ENCODE peak calls at places on chromosomes 4 and X, in ten cellular contexts. B, K, E, M, S, I, N, R, H and Q are unnamed samples.

GRCh38 chr4:3423406-3423805 is 18.4 kb upstream of the HGFAC start:
- DNase-seq in B (no peak), K (no peak), E (no peak), M (no peak), S (no peak), I (no peak), N (no peak), R (no peak), H (no peak), Q (no peak)

GRCh38 chr4:183342541-183343533 is 20.6 kb upstream of the CLDN24 start:
- DNase-seq in B (no peak), K (no peak), E (peak; percentile 19), M (no peak), S (no peak), I (no peak), N (peak; percentile 66), R (no peak), H (no peak), Q (no peak)

GRCh38 chrX:133265331-133265730 is 47.2 kb upstream of the TFDP3 start:
- DNase-seq in B (no peak), K (no peak), E (no peak), M (no peak), S (peak; percentile 76), I (no peak), N (no peak), R (no peak), H (no peak), Q (peak; percentile 30)

GRCh38 chrX:11666180-11666579 is 460 bp upstream of the ARHGAP6 start:
- DNase-seq in B (peak; percentile 67), K (no peak), E (no peak), M (no peak), S (peak; percentile 79), I (peak; percentile 33), N (no peak), R (peak; percentile 33), H (no peak), Q (no peak)

GRCh38 chr4:73181231-73181630 is 77.4 kb downstream of the ANKRD17 start:
- DNase-seq in B (no peak), K (no peak), E (no peak), M (no peak), S (no peak), I (no peak), N (no peak), R (no peak), H (no peak), Q (no peak)

GRCh38 chr4:46270986-46271596 is 118.8 kb downstream of the GABRA2 start:
- DNase-seq in B (peak; percentile 35), K (no peak), E (no peak), M (no peak), S (peak; percentile 45), I (peak; percentile 32), N (no peak), R (no peak), H (no peak), Q (no peak)

GRCh38 chrX:47215291-47215900 is 3.1 kb upstream of the CDK16 start:
- DNase-seq in B (no peak), K (no peak), E (no peak), M (no peak), S (no peak), I (no peak), N (peak; percentile 76), R (no peak), H (no peak), Q (no peak)

GRCh38 chr4:44257461-44257860 is 191.1 kb downstream of the KCTD8 start:
- DNase-seq in B (no peak), K (no peak), E (no peak), M (no peak), S (no peak), I (no peak), N (no peak), R (no peak), H (no peak), Q (no peak)

GRCh38 chr4:24604558-24605214 is 20.3 kb upstream of the DHX15 start:
- DNase-seq in B (no peak), K (no peak), E (no peak), M (no peak), S (no peak), I (peak; percentile 14), N (no peak), R (no peak), H (no peak), Q (no peak)

GRCh38 chr4:110354460-110354859 is 121.5 kb upstream of the ENPEP start:
- DNase-seq in B (no peak), K (no peak), E (no peak), M (peak; percentile 8), S (no peak), I (no peak), N (no peak), R (no peak), H (no peak), Q (no peak)

GRCh38 chrX:10619311-10620015 is 922 bp downstream of the MID1 start:
- DNase-seq in B (peak; percentile 5), K (no peak), E (no peak), M (no peak), S (peak; percentile 5), I (no peak), N (no peak), R (no peak), H (peak; percentile 23), Q (no peak)

GRCh38 chr4:8592366-8593267 is at the start of gene CPZ:
- DNase-seq in B (no peak), K (no peak), E (no peak), M (no peak), S (peak; percentile 78), I (peak; percentile 11), N (no peak), R (peak; percentile 89), H (no peak), Q (no peak)

GRCh38 chrX:75229774-75230173 is 44.1 kb upstream of the UPRT start:
- DNase-seq in B (peak; percentile 85), K (no peak), E (no peak), M (no peak), S (no peak), I (no peak), N (no peak), R (no peak), H (no peak), Q (no peak)

GRCh38 chrX:140765043-140765784 is 55.7 kb downstream of the LINC00632 start:
- DNase-seq in B (no peak), K (no peak), E (no peak), M (no peak), S (peak; percentile 26), I (peak; percentile 61), N (no peak), R (no peak), H (no peak), Q (no peak)
- H3K4me3 ChIP-seq in B (no peak overlapping the region), K (peak overlapping the region; percentile 71), E (peak overlapping the region; percentile 59), M (no peak overlapping the region), S (peak overlapping the region; percentile 58), I (peak overlapping the region; percentile 57), N (no peak overlapping the region), R (peak overlapping the region; percentile 18), H (peak overlapping the region; percentile 63), Q (peak overlapping the region; percentile 59)

DNA sequence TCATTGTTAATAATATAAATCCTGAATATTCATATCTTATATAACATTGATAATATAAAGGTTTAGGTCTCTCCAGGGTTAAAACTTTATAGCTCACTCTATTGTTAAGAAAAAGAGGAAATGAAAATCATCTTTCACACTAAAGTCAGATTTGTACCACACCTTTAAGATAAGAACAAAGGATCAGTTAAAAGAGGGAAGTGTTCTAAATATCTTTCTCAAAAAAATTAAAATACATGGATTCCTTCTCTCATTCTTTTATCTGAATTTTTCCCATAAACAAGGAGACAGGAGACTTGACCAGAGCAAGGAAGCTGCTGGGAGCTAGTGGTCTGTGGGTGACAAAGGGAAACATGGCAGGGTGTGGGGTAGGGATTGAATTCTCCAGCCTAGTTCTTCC is 323.0 kb upstream of the CPXCR1 start:
- DNase-seq in B (no peak), K (no peak), E (no peak), M (no peak), S (no peak), I (no peak), N (no peak), R (no peak), H (no peak), Q (no peak)
- TF ChIP-seq CTCF in B (no peak), K (no peak), E (no peak), M (no peak), S (no peak), I (no peak), N (no peak), R (no peak), H (no peak), Q (no peak)

GRCh38 chr4:153116801-153117200 is 87.4 kb upstream of the TRIM2 start:
- DNase-seq in B (no peak), K (no peak), E (no peak), M (no peak), S (no peak), I (no peak), N (no peak), R (no peak), H (no peak), Q (no peak)

GRCh38 chr4:153114771-153115321 is 89.4 kb upstream of the TRIM2 start:
- DNase-seq in B (no peak), K (peak; percentile 46), E (no peak), M (no peak), S (no peak), I (peak; percentile 72), N (no peak), R (no peak), H (no peak), Q (peak; percentile 27)

GRCh38 chr4:153113838-153114105 is 90.5 kb upstream of the TRIM2 start:
- DNase-seq in B (no peak), K (no peak), E (no peak), M (no peak), S (no peak), I (no peak), N (no peak), R (no peak), H (no peak), Q (no peak)

GRCh38 chr4:153116101-153116680 is 88.1 kb upstream of the TRIM2 start:
- DNase-seq in B (no peak), K (no peak), E (no peak), M (no peak), S (no peak), I (no peak), N (no peak), R (no peak), H (no peak), Q (no peak)

GRCh38 chr4:153115322-153116100 is 88.7 kb upstream of the TRIM2 start:
- DNase-seq in B (peak; percentile 72), K (peak; percentile 46), E (no peak), M (peak; percentile 37), S (no peak), I (peak; percentile 72), N (no peak), R (no peak), H (peak; percentile 34), Q (peak; percentile 47)
- H3K4me3 ChIP-seq in B (peak overlapping the region; percentile 5), K (peak overlapping the region; percentile 33), E (peak overlapping the region; percentile 42), M (no peak overlapping the region), S (no peak overlapping the region), I (peak overlapping the region; percentile 17), N (peak overlapping the region; percentile 15), R (peak overlapping the region; percentile 3), H (peak overlapping the region; percentile 47), Q (no peak overlapping the region)

GRCh38 chr4:132619968-132620367 is 529.1 kb upstream of the PCDH10 start:
- DNase-seq in B (no peak), K (no peak), E (no peak), M (no peak), S (no peak), I (no peak), N (no peak), R (no peak), H (no peak), Q (no peak)

DNA sequence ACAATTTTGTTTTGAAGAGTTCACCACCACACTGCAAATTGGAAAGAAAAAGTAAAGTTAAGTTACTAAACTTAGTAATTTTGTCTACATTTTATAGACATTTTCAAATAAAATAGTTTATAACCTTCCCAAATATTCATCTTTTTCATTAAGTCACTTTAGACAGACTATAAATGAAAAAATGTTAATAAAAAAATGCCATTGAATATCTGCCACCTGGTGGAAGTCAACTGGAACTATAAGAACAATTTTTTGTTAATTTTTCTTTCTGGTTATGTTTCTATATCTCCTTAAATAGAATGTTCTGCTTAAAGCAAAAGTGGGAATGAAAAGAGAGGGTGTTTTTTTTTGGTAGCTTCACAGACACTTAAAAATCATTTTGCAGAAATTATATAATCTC is 534.4 kb upstream of the PCDH10 start:
- DNase-seq in B (no peak), K (no peak), E (no peak), M (no peak), S (no peak), I (peak; percentile 36), N (no peak), R (no peak), H (no peak), Q (no peak)
- TF ChIP-seq CTCF in B (no peak), K (peak; percentile 12), E (peak; percentile 10), M (no peak), S (peak; percentile 38), I (no peak), N (no peak), R (no peak), H (no peak), Q (peak; percentile 49)